ENCODE peak calls at places on chromosomes 4 and X, in eight cellular contexts. Y is cardiac fibroblast, D is B cell, Z is GM10248, C is endothelial cell, S is fibroblast of mammary gland, F is glutamatergic neuron, N is left lung. X is an unnamed sample.

GRCh38 chr4:173498023-173498422 is 32.0 kb downstream of the HAND2 start:
- DNase-seq in F (no peak), N (no peak), Z (no peak), D (peak), S (no peak), Y (no peak), C (no peak), X (no peak)

GRCh38 chr4:27702710-27703431 is 842.2 kb downstream of the STIM2 start:
- DNase-seq in C (peak), Y (no peak), N (no peak), D (no peak), S (peak), F (no peak), Z (no peak), X (no peak)

GRCh38 chr4:17060230-17060629 is 161.8 kb upstream of the LDB2 start:
- DNase-seq in N (no peak), C (no peak), Z (no peak), Y (no peak), S (peak), F (no peak), D (no peak), X (no peak)

GRCh38 chr4:18127030-18127429 is 105.5 kb upstream of the LCORL start:
- DNase-seq in Z (no peak), S (no peak), F (no peak), N (no peak), C (no peak), D (no peak), Y (no peak), X (no peak)

GRCh38 chrX:70554081-70554480 is 109.4 kb downstream of the DLG3 start:
- DNase-seq in D (no peak), C (no peak), F (no peak), Y (peak), Z (no peak), S (peak), N (no peak), X (no peak)

GRCh38 chr4:5124876-5125275 is 73.6 kb downstream of the STK32B start:
- DNase-seq in D (no peak), S (no peak), Y (no peak), Z (no peak), F (no peak), N (no peak), C (no peak), X (no peak)

GRCh38 chr4:48483777-48484493 is 792 bp downstream of the SLC10A4 start:
- DNase-seq in S (no peak), N (no peak), Z (no peak), C (no peak), F (peak), Y (no peak), D (peak), X (no peak)

GRCh38 chrX:46587158-46587557 is 13.6 kb downstream of the CHST7 start:
- DNase-seq in C (no peak), Z (peak), S (peak), F (no peak), N (no peak), D (no peak), Y (peak), X (no peak)

GRCh38 chr4:58560736-58561135 is 1450.6 kb upstream of the IGFBP7 start:
- DNase-seq in F (no peak), Z (no peak), Y (no peak), N (no peak), S (no peak), C (no peak), D (no peak), X (no peak)

GRCh38 chr4:81571105-81571504 is 99.4 kb upstream of the RASGEF1B start:
- DNase-seq in D (no peak), Z (no peak), F (no peak), S (no peak), N (no peak), Y (no peak), C (no peak), X (no peak)

GRCh38 chrX:11329016-11329415 is 35.8 kb downstream of the AMELX start:
- DNase-seq in S (peak), C (no peak), Y (peak), N (no peak), D (no peak), F (no peak), Z (no peak), X (no peak)

GRCh38 chr4:25817059-25817681 is 45.6 kb downstream of the SEL1L3 start:
- DNase-seq in Y (peak), C (no peak), N (no peak), S (peak), D (no peak), F (no peak), Z (no peak), X (no peak)

GRCh38 chr4:6362896-6363295 is 93.2 kb downstream of the WFS1 start:
- DNase-seq in N (no peak), D (peak), F (no peak), C (peak), Y (peak), Z (peak), S (peak), X (peak)

GRCh38 chr4:166895771-166896170 is 338.5 kb downstream of the SPOCK3 start:
- DNase-seq in F (no peak), C (no peak), D (no peak), S (no peak), N (no peak), Y (no peak), Z (no peak), X (no peak)

GRCh38 chr4:74307163-74307562 is 1.1 kb upstream of the EPGN start:
- DNase-seq in F (no peak), Z (no peak), C (no peak), S (no peak), N (no peak), Y (no peak), D (no peak), X (no peak)

GRCh38 chr4:55733874-55734437 is 85.6 kb upstream of the EXOC1L start:
- DNase-seq in C (no peak), F (no peak), D (no peak), Z (no peak), Y (peak), S (peak), N (peak), X (no peak)

GRCh38 chr4:75494563-75494962 is 19.6 kb downstream of the RCHY1 start:
- DNase-seq in S (peak), N (no peak), C (no peak), Z (no peak), Y (peak), D (no peak), F (no peak), X (no peak)

GRCh38 chrX:54042609-54043010 is 1.7 kb downstream of the PHF8 start:
- DNase-seq in Z (peak), S (peak), F (peak), D (peak), Y (peak), C (peak), N (peak), X (no peak)

GRCh38 chrX:44384688-44385338 is 41.3 kb upstream of the EFHC2 start:
- DNase-seq in C (no peak), N (no peak), Y (no peak), F (no peak), S (no peak), Z (no peak), D (no peak), X (no peak)
- TF ChIP-seq CTCF in C (no peak), N (no peak), Y (no peak), F (no peak), S (no peak), Z (no peak), D (no peak), X (no peak)

DNA sequence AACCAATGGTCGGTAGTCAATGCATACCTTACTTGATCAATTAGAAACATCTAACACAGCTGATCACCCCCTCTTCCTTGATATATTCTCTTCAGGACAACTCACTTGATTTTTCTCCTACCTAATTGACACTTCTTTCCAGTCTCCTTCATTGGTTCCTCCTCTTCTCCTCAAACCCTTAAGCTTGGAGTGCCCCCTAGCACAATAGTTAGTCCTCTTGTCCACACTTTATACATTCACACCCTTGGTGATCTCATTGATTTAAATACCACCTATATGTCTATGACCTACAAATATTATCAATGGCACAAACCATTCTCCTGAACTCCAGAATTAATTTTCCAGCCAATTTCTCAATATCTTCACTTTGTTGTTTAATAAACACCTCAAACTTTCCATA is 724.0 kb downstream of the ADGRL3 start:
- DNase-seq in F (no peak), N (no peak), C (no peak), Y (no peak), D (no peak), Z (no peak), S (no peak), X (no peak)
- TF ChIP-seq CTCF in F (no peak), N (no peak), C (no peak), Y (no peak), D (no peak), Z (no peak), S (no peak), X (no peak)

GRCh38 chr4:158896459-158897238 is 127.8 kb downstream of the FNIP2 start:
- DNase-seq in N (no peak), Y (peak), F (no peak), D (no peak), S (no peak), Z (no peak), C (no peak), X (no peak)
- TF ChIP-seq CTCF in N (no peak), Y (no peak), F (no peak), D (no peak), S (no peak), Z (no peak), C (no peak), X (no peak)

GRCh38 chrX:23901805-23902204 is 5.9 kb downstream of the APOO start:
- DNase-seq in N (no peak), S (peak), D (peak), Y (peak), Z (peak), F (no peak), C (peak), X (no peak)
- TF ChIP-seq CTCF in N (peak), S (peak), D (no peak), Y (peak), Z (peak), F (no peak), C (no peak), X (peak)

GRCh38 chr4:164695650-164696049 is 58.3 kb upstream of the SMIM31 start:
- DNase-seq in F (no peak), D (no peak), C (no peak), S (no peak), N (no peak), Z (no peak), Y (no peak), X (no peak)

GRCh38 chr4:164701665-164702064 is 52.3 kb upstream of the SMIM31 start:
- DNase-seq in C (no peak), N (no peak), F (no peak), D (no peak), Y (no peak), Z (peak), S (no peak), X (no peak)

GRCh38 chr4:164700471-164700870 is 53.5 kb upstream of the SMIM31 start:
- DNase-seq in S (peak), F (peak), Z (peak), D (no peak), C (peak), Y (no peak), N (no peak), X (no peak)
- TF ChIP-seq CTCF in S (peak), F (peak), Z (peak), D (no peak), C (peak), Y (no peak), N (no peak), X (peak)